ENCODE peak calls at places on chromosomes 7 and 10, in eight cellular contexts. One of them, this sample, is unnamed.

GRCh38 chr7:129719980-129720732 is 108.6 kb downstream of the NRF1 start:
- DNase-seq in substantia nigra: no peak
- DNase-seq in effector memory CD4-positive, alpha-beta T cell: no peak
- DNase-seq in colonic mucosa: no peak
- DNase-seq in small intestine: peak
- DNase-seq in RWPE1: no peak
- DNase-seq in fibroblast of lung: peak
- DNase-seq in AG04450: no peak
- DNase-seq in this sample: no peak

GRCh38 chr7:29864668-29865067 is 58.4 kb downstream of the WIPF3 start:
- DNase-seq in substantia nigra: no peak
- DNase-seq in effector memory CD4-positive, alpha-beta T cell: no peak
- DNase-seq in colonic mucosa: no peak
- DNase-seq in small intestine: no peak
- DNase-seq in RWPE1: no peak
- DNase-seq in fibroblast of lung: no peak
- DNase-seq in AG04450: no peak
- DNase-seq in this sample: no peak

GRCh38 chr10:75181073-75181472 is 29.5 kb upstream of the VDAC2 start:
- DNase-seq in substantia nigra: no peak
- DNase-seq in effector memory CD4-positive, alpha-beta T cell: no peak
- DNase-seq in colonic mucosa: no peak
- DNase-seq in small intestine: no peak
- DNase-seq in RWPE1: no peak
- DNase-seq in fibroblast of lung: no peak
- DNase-seq in AG04450: no peak
- DNase-seq in this sample: no peak

GRCh38 chr10:51832652-51833383 is 133.4 kb upstream of the CSTF2T start:
- DNase-seq in substantia nigra: no peak
- DNase-seq in effector memory CD4-positive, alpha-beta T cell: no peak
- DNase-seq in colonic mucosa: no peak
- DNase-seq in small intestine: no peak
- DNase-seq in RWPE1: peak
- DNase-seq in fibroblast of lung: peak
- DNase-seq in AG04450: peak
- DNase-seq in this sample: no peak

GRCh38 chr10:114548662-114549061 is 109.4 kb downstream of the ABLIM1 start:
- DNase-seq in substantia nigra: no peak
- DNase-seq in effector memory CD4-positive, alpha-beta T cell: no peak
- DNase-seq in colonic mucosa: peak
- DNase-seq in small intestine: peak
- DNase-seq in RWPE1: peak
- DNase-seq in fibroblast of lung: peak
- DNase-seq in AG04450: no peak
- DNase-seq in this sample: no peak

GRCh38 chr7:47556511-47557180 is 25.3 kb downstream of the TNS3 start:
- DNase-seq in substantia nigra: no peak
- DNase-seq in effector memory CD4-positive, alpha-beta T cell: no peak
- DNase-seq in colonic mucosa: no peak
- DNase-seq in small intestine: no peak
- DNase-seq in RWPE1: no peak
- DNase-seq in fibroblast of lung: no peak
- DNase-seq in AG04450: no peak
- DNase-seq in this sample: no peak

GRCh38 chr7:2688409-2689342 is 674 bp downstream of the AMZ1 start:
- DNase-seq in substantia nigra: no peak
- DNase-seq in effector memory CD4-positive, alpha-beta T cell: no peak
- DNase-seq in colonic mucosa: no peak
- DNase-seq in small intestine: no peak
- DNase-seq in RWPE1: no peak
- DNase-seq in fibroblast of lung: no peak
- DNase-seq in AG04450: no peak
- DNase-seq in this sample: no peak

GRCh38 chr7:100157334-100158228 is 942 bp downstream of the TRAPPC14 start:
- DNase-seq in substantia nigra: no peak
- DNase-seq in effector memory CD4-positive, alpha-beta T cell: no peak
- DNase-seq in colonic mucosa: no peak
- DNase-seq in small intestine: peak
- DNase-seq in RWPE1: peak
- DNase-seq in fibroblast of lung: peak
- DNase-seq in AG04450: no peak
- DNase-seq in this sample: no peak

GRCh38 chr10:101845903-101846302 is 2.3 kb upstream of the KCNIP2 start:
- DNase-seq in substantia nigra: no peak
- DNase-seq in effector memory CD4-positive, alpha-beta T cell: no peak
- DNase-seq in colonic mucosa: no peak
- DNase-seq in small intestine: no peak
- DNase-seq in RWPE1: no peak
- DNase-seq in fibroblast of lung: no peak
- DNase-seq in AG04450: no peak
- DNase-seq in this sample: no peak

GRCh38 chr7:90474284-90475210 is 5.1 kb downstream of the PTTG1IP2 start:
- DNase-seq in substantia nigra: no peak
- DNase-seq in effector memory CD4-positive, alpha-beta T cell: no peak
- DNase-seq in colonic mucosa: no peak
- DNase-seq in small intestine: no peak
- DNase-seq in RWPE1: peak
- DNase-seq in fibroblast of lung: peak
- DNase-seq in AG04450: peak
- DNase-seq in this sample: no peak

DNA sequence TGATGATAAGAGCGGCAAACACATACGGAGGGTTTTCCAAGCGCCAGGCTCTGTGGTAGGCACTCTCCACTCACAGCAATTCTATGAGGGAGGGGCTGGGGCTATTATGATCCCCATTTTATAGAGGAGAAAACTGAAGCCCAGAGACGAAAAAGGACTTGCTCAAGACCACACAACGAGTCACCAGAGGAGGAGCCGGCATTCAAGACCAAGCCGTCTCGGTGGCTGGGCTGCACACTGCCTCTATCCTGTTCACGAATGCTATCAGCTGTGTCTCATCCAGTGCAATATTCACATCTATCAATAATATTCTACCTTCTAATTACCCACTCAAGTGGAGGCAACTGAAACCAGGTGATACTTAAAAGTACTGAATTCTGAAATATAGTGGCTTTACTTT is 67.8 kb upstream of the NMT2 start:
- DNase-seq in substantia nigra: no peak
- DNase-seq in effector memory CD4-positive, alpha-beta T cell: no peak
- DNase-seq in colonic mucosa: no peak
- DNase-seq in small intestine: no peak
- DNase-seq in RWPE1: no peak
- DNase-seq in fibroblast of lung: no peak
- DNase-seq in AG04450: no peak
- DNase-seq in this sample: no peak
- H3K27ac ChIP-seq in substantia nigra: no peak
- H3K27ac ChIP-seq in effector memory CD4-positive, alpha-beta T cell: no peak
- H3K27ac ChIP-seq in colonic mucosa: no peak
- H3K27ac ChIP-seq in small intestine: no peak
- H3K27ac ChIP-seq in RWPE1: no peak
- H3K27ac ChIP-seq in fibroblast of lung: no peak
- H3K27ac ChIP-seq in AG04450: no peak
- H3K27ac ChIP-seq in this sample: no peak

DNA sequence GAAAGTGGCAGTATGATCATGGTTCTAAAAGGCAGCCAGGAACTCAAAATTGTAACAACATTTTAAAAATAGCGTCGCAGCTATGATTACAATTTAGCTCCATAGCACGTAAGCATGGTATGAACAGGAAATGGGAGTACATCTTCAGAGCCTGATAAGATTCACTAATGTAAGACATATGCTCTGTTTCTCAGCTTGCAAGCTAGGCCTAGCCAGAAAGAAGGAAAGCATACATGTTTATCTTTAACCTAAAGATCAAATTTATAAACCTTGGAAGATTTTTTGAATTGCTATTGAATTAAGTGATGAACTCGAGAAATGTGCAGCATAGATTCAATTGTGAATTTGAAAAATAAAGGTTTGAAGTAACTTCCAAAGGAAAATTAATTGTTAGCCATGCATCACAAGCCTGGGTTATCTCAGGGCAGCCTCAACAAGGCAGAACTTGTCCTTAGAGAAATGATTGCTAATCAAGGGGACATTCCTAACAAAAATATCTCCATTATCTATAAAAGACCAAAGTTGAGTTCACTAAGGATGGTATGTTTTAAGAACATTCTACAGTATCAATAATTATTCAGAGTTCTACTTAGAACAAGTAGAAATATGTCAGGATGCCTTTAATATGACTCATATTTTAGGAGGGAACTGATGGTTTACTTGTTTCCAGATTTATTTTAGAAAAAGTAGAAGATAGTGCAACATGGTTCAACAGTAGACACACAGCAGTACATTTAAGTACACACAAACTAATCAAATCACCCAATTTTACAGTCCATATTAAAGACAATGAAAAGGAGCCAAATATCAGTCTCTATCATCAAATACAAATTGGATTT is 38.8 kb upstream of the SEPTIN7 start:
- DNase-seq in substantia nigra: no peak
- DNase-seq in effector memory CD4-positive, alpha-beta T cell: no peak
- DNase-seq in colonic mucosa: no peak
- DNase-seq in small intestine: no peak
- DNase-seq in RWPE1: peak
- DNase-seq in fibroblast of lung: peak
- DNase-seq in AG04450: no peak
- DNase-seq in this sample: no peak
- H3K27ac ChIP-seq in substantia nigra: peak
- H3K27ac ChIP-seq in effector memory CD4-positive, alpha-beta T cell: no peak
- H3K27ac ChIP-seq in colonic mucosa: no peak
- H3K27ac ChIP-seq in small intestine: no peak
- H3K27ac ChIP-seq in RWPE1: no peak
- H3K27ac ChIP-seq in fibroblast of lung: no peak
- H3K27ac ChIP-seq in AG04450: peak
- H3K27ac ChIP-seq in this sample: peak

GRCh38 chr7:40969641-40970040 is 733.2 kb downstream of the INHBA start:
- DNase-seq in substantia nigra: no peak
- DNase-seq in effector memory CD4-positive, alpha-beta T cell: no peak
- DNase-seq in colonic mucosa: no peak
- DNase-seq in small intestine: no peak
- DNase-seq in RWPE1: no peak
- DNase-seq in fibroblast of lung: no peak
- DNase-seq in AG04450: no peak
- DNase-seq in this sample: no peak
- H3K27ac ChIP-seq in substantia nigra: no peak
- H3K27ac ChIP-seq in effector memory CD4-positive, alpha-beta T cell: no peak
- H3K27ac ChIP-seq in colonic mucosa: no peak
- H3K27ac ChIP-seq in small intestine: no peak
- H3K27ac ChIP-seq in RWPE1: no peak
- H3K27ac ChIP-seq in fibroblast of lung: no peak
- H3K27ac ChIP-seq in AG04450: no peak
- H3K27ac ChIP-seq in this sample: no peak

GRCh38 chr10:22856444-22857074 is 71.3 kb upstream of the ARMC3 start:
- DNase-seq in substantia nigra: no peak
- DNase-seq in effector memory CD4-positive, alpha-beta T cell: no peak
- DNase-seq in colonic mucosa: no peak
- DNase-seq in small intestine: no peak
- DNase-seq in RWPE1: no peak
- DNase-seq in fibroblast of lung: no peak
- DNase-seq in AG04450: no peak
- DNase-seq in this sample: no peak
- H3K27ac ChIP-seq in substantia nigra: no peak
- H3K27ac ChIP-seq in effector memory CD4-positive, alpha-beta T cell: no peak
- H3K27ac ChIP-seq in colonic mucosa: no peak
- H3K27ac ChIP-seq in small intestine: no peak
- H3K27ac ChIP-seq in RWPE1: no peak
- H3K27ac ChIP-seq in fibroblast of lung: no peak
- H3K27ac ChIP-seq in AG04450: no peak
- H3K27ac ChIP-seq in this sample: no peak

This sample was measured in caudate nucleus.